ENCODE peak calls at places on chromosome 1, in nine cellular contexts. One of them, this sample, is unnamed.

GRCh38 chr1:155458111-155458510 is 104.5 kb downstream of the ASH1L start:
- DNase-seq in gastrocnemius medialis: no peak
- DNase-seq in tibial nerve: no peak
- DNase-seq in tibial artery: no peak
- DNase-seq in HFF-Myc: no peak
- DNase-seq in fibroblast of lung: no peak
- DNase-seq in Peyer's patch: no peak
- DNase-seq in H1: no peak
- DNase-seq in left ventricle myocardium inferior: no peak
- DNase-seq in this sample: no peak

GRCh38 chr1:93758842-93759515 is 77.3 kb upstream of the BCAR3 start:
- DNase-seq in gastrocnemius medialis: no peak
- DNase-seq in tibial nerve: no peak
- DNase-seq in tibial artery: no peak
- DNase-seq in HFF-Myc: no peak
- DNase-seq in fibroblast of lung: peak
- DNase-seq in Peyer's patch: no peak
- DNase-seq in H1: no peak
- DNase-seq in left ventricle myocardium inferior: no peak
- DNase-seq in this sample: peak

GRCh38 chr1:48071513-48071912 is 74.3 kb upstream of the TRABD2B start:
- DNase-seq in gastrocnemius medialis: no peak
- DNase-seq in tibial nerve: no peak
- DNase-seq in tibial artery: no peak
- DNase-seq in HFF-Myc: no peak
- DNase-seq in fibroblast of lung: no peak
- DNase-seq in Peyer's patch: no peak
- DNase-seq in H1: no peak
- DNase-seq in left ventricle myocardium inferior: no peak
- DNase-seq in this sample: no peak

GRCh38 chr1:186869829-186870228 is 41.1 kb downstream of the PLA2G4A start:
- DNase-seq in gastrocnemius medialis: no peak
- DNase-seq in tibial nerve: no peak
- DNase-seq in tibial artery: no peak
- DNase-seq in HFF-Myc: no peak
- DNase-seq in fibroblast of lung: no peak
- DNase-seq in Peyer's patch: no peak
- DNase-seq in H1: no peak
- DNase-seq in left ventricle myocardium inferior: no peak
- DNase-seq in this sample: no peak

GRCh38 chr1:222546548-222547259 is 1.2 kb downstream of the HHIPL2 start:
- DNase-seq in gastrocnemius medialis: no peak
- DNase-seq in tibial nerve: no peak
- DNase-seq in tibial artery: no peak
- DNase-seq in HFF-Myc: peak
- DNase-seq in fibroblast of lung: peak
- DNase-seq in Peyer's patch: no peak
- DNase-seq in H1: no peak
- DNase-seq in left ventricle myocardium inferior: no peak
- DNase-seq in this sample: peak

GRCh38 chr1:94126651-94127050 is 5.7 kb upstream of the ABCA4 start:
- DNase-seq in gastrocnemius medialis: no peak
- DNase-seq in tibial nerve: no peak
- DNase-seq in tibial artery: no peak
- DNase-seq in HFF-Myc: no peak
- DNase-seq in fibroblast of lung: no peak
- DNase-seq in Peyer's patch: no peak
- DNase-seq in H1: no peak
- DNase-seq in left ventricle myocardium inferior: no peak
- DNase-seq in this sample: no peak

GRCh38 chr1:97603218-97603617 is 317.6 kb downstream of the DPYD start:
- DNase-seq in gastrocnemius medialis: no peak
- DNase-seq in tibial nerve: no peak
- DNase-seq in tibial artery: no peak
- DNase-seq in HFF-Myc: no peak
- DNase-seq in fibroblast of lung: no peak
- DNase-seq in Peyer's patch: no peak
- DNase-seq in H1: no peak
- DNase-seq in left ventricle myocardium inferior: no peak
- DNase-seq in this sample: no peak

GRCh38 chr1:28981170-28981569 is 66.8 kb downstream of the EPB41 start:
- DNase-seq in gastrocnemius medialis: no peak
- DNase-seq in tibial nerve: no peak
- DNase-seq in tibial artery: no peak
- DNase-seq in HFF-Myc: no peak
- DNase-seq in fibroblast of lung: no peak
- DNase-seq in Peyer's patch: no peak
- DNase-seq in H1: no peak
- DNase-seq in left ventricle myocardium inferior: no peak
- DNase-seq in this sample: no peak

GRCh38 chr1:87278791-87279190 is 49.9 kb upstream of the LMO4 start:
- DNase-seq in gastrocnemius medialis: no peak
- DNase-seq in tibial nerve: no peak
- DNase-seq in tibial artery: no peak
- DNase-seq in HFF-Myc: no peak
- DNase-seq in fibroblast of lung: peak
- DNase-seq in Peyer's patch: no peak
- DNase-seq in H1: no peak
- DNase-seq in left ventricle myocardium inferior: no peak
- DNase-seq in this sample: no peak

GRCh38 chr1:116134178-116134773 is 23.1 kb downstream of the MAB21L3 start:
- DNase-seq in gastrocnemius medialis: no peak
- DNase-seq in tibial nerve: no peak
- DNase-seq in tibial artery: no peak
- DNase-seq in HFF-Myc: no peak
- DNase-seq in fibroblast of lung: no peak
- DNase-seq in Peyer's patch: no peak
- DNase-seq in H1: no peak
- DNase-seq in left ventricle myocardium inferior: no peak
- DNase-seq in this sample: no peak

GRCh38 chr1:207619833-207620572 is 24.9 kb upstream of the CR1L start:
- DNase-seq in gastrocnemius medialis: no peak
- DNase-seq in tibial nerve: peak
- DNase-seq in tibial artery: no peak
- DNase-seq in HFF-Myc: peak
- DNase-seq in fibroblast of lung: peak
- DNase-seq in Peyer's patch: no peak
- DNase-seq in H1: no peak
- DNase-seq in left ventricle myocardium inferior: no peak
- DNase-seq in this sample: peak

GRCh38 chr1:60265560-60266535 is 192.3 kb upstream of the C1orf87 start:
- DNase-seq in gastrocnemius medialis: no peak
- DNase-seq in tibial nerve: no peak
- DNase-seq in tibial artery: no peak
- DNase-seq in HFF-Myc: no peak
- DNase-seq in fibroblast of lung: peak
- DNase-seq in Peyer's patch: no peak
- DNase-seq in H1: no peak
- DNase-seq in left ventricle myocardium inferior: no peak
- DNase-seq in this sample: peak

GRCh38 chr1:162970021-162970420 is 99.1 kb upstream of the RGS4 start:
- DNase-seq in gastrocnemius medialis: no peak
- DNase-seq in tibial nerve: no peak
- DNase-seq in tibial artery: no peak
- DNase-seq in HFF-Myc: no peak
- DNase-seq in fibroblast of lung: no peak
- DNase-seq in Peyer's patch: no peak
- DNase-seq in H1: no peak
- DNase-seq in left ventricle myocardium inferior: no peak
- DNase-seq in this sample: no peak

GRCh38 chr1:63124666-63125191 is 197.6 kb upstream of the FOXD3 start:
- DNase-seq in gastrocnemius medialis: no peak
- DNase-seq in tibial nerve: no peak
- DNase-seq in tibial artery: no peak
- DNase-seq in HFF-Myc: peak
- DNase-seq in fibroblast of lung: peak
- DNase-seq in Peyer's patch: no peak
- DNase-seq in H1: no peak
- DNase-seq in left ventricle myocardium inferior: no peak
- DNase-seq in this sample: peak

GRCh38 chr1:54163051-54163450 is 10.3 kb upstream of the CDCP2 start:
- DNase-seq in gastrocnemius medialis: no peak
- DNase-seq in tibial nerve: no peak
- DNase-seq in tibial artery: no peak
- DNase-seq in HFF-Myc: no peak
- DNase-seq in fibroblast of lung: no peak
- DNase-seq in Peyer's patch: no peak
- DNase-seq in H1: no peak
- DNase-seq in left ventricle myocardium inferior: no peak
- DNase-seq in this sample: no peak

DNA sequence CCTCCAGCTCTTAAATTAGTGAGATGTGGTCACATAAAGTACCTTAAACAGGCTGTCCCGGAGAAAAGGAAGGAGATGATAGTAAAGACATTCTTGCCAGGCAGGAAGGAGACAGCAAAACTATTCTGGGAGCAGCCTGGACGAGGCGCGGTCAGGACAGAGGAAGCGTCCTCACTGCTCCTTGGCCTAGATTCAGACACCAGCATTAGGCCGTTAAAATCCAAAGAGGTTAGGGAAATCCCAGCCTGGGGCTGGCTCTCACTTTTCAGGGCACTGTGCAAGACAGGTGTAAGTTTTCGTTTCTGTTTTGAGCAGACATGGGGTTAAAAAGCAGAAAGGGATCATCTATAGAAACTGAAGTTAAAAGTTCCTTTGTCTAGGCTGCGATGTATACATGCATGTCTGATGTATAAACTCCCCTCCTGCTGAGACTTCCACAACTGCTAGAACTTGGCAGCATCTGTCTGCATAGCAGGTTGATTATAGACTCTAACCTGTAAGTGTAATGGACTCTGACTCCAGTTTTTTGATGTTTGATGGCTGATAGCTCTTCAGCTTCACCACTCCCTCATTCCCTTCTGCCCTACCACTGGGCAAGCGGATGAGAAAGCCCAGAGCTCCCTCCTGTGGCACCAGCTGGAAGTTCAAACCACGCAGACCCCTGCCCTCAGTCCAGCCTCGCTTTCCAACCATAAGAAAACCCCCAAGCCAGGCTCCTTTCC is 21.5 kb downstream of the STPG1 start:
- DNase-seq in gastrocnemius medialis: peak
- DNase-seq in tibial nerve: peak
- DNase-seq in tibial artery: peak
- DNase-seq in HFF-Myc: no peak
- DNase-seq in fibroblast of lung: peak
- DNase-seq in Peyer's patch: peak
- DNase-seq in H1: peak
- DNase-seq in left ventricle myocardium inferior: peak
- DNase-seq in this sample: no peak
- H3K4me3 ChIP-seq in gastrocnemius medialis: peak
- H3K4me3 ChIP-seq in tibial nerve: no peak
- H3K4me3 ChIP-seq in tibial artery: no peak
- H3K4me3 ChIP-seq in HFF-Myc: no peak
- H3K4me3 ChIP-seq in fibroblast of lung: no peak
- H3K4me3 ChIP-seq in Peyer's patch: peak
- H3K4me3 ChIP-seq in H1: no peak
- H3K4me3 ChIP-seq in left ventricle myocardium inferior: peak
- H3K4me3 ChIP-seq in this sample: no peak

DNA sequence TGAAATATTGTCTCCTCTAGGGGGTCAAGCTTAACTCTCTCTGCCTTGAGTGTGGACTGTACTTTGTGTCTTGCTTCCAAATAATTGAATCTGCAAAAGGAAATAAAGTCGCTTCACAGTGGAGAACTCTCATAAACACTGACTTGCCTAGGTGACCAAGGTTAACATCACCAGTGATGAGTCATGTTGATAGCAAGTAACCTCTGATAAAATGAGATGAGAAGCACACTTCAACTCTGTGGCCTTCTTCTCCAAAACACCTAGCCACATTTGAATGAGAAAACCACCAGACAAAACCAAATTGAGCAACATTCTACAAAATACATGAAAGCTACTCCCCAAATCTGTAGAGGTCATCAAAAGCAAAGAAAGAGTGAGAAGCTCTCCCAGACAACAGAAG is 37.6 kb downstream of the PDE4B start:
- DNase-seq in gastrocnemius medialis: no peak
- DNase-seq in tibial nerve: no peak
- DNase-seq in tibial artery: no peak
- DNase-seq in HFF-Myc: no peak
- DNase-seq in fibroblast of lung: no peak
- DNase-seq in Peyer's patch: no peak
- DNase-seq in H1: no peak
- DNase-seq in left ventricle myocardium inferior: no peak
- DNase-seq in this sample: no peak
- TF ChIP-seq CTCF in gastrocnemius medialis: no peak
- TF ChIP-seq CTCF in tibial nerve: no peak
- TF ChIP-seq CTCF in tibial artery: no peak
- TF ChIP-seq CTCF in HFF-Myc: no peak
- TF ChIP-seq CTCF in fibroblast of lung: no peak
- TF ChIP-seq CTCF in Peyer's patch: no peak
- TF ChIP-seq CTCF in H1: no peak
- TF ChIP-seq CTCF in left ventricle myocardium inferior: no peak
- TF ChIP-seq CTCF in this sample: no peak

GRCh38 chr1:202106340-202107284 is 16.1 kb upstream of the GPR37L1 start:
- DNase-seq in gastrocnemius medialis: no peak
- DNase-seq in tibial nerve: no peak
- DNase-seq in tibial artery: no peak
- DNase-seq in HFF-Myc: no peak
- DNase-seq in fibroblast of lung: no peak
- DNase-seq in Peyer's patch: no peak
- DNase-seq in H1: no peak
- DNase-seq in left ventricle myocardium inferior: no peak
- DNase-seq in this sample: no peak
- H3K4me3 ChIP-seq in gastrocnemius medialis: no peak
- H3K4me3 ChIP-seq in tibial nerve: no peak
- H3K4me3 ChIP-seq in tibial artery: no peak
- H3K4me3 ChIP-seq in HFF-Myc: no peak
- H3K4me3 ChIP-seq in fibroblast of lung: no peak
- H3K4me3 ChIP-seq in Peyer's patch: no peak
- H3K4me3 ChIP-seq in H1: no peak
- H3K4me3 ChIP-seq in left ventricle myocardium inferior: no peak
- H3K4me3 ChIP-seq in this sample: no peak

GRCh38 chr1:37958690-37959089 is 11.8 kb upstream of the INPP5B start:
- DNase-seq in gastrocnemius medialis: no peak
- DNase-seq in tibial nerve: no peak
- DNase-seq in tibial artery: no peak
- DNase-seq in HFF-Myc: no peak
- DNase-seq in fibroblast of lung: peak
- DNase-seq in Peyer's patch: no peak
- DNase-seq in H1: no peak
- DNase-seq in left ventricle myocardium inferior: no peak
- DNase-seq in this sample: peak

GRCh38 chr1:37952738-37953137 is 5.9 kb upstream of the INPP5B start:
- DNase-seq in gastrocnemius medialis: no peak
- DNase-seq in tibial nerve: no peak
- DNase-seq in tibial artery: no peak
- DNase-seq in HFF-Myc: no peak
- DNase-seq in fibroblast of lung: no peak
- DNase-seq in Peyer's patch: no peak
- DNase-seq in H1: no peak
- DNase-seq in left ventricle myocardium inferior: no peak
- DNase-seq in this sample: no peak

GRCh38 chr1:37951041-37951782 is 4.4 kb upstream of the INPP5B start:
- DNase-seq in gastrocnemius medialis: no peak
- DNase-seq in tibial nerve: no peak
- DNase-seq in tibial artery: no peak
- DNase-seq in HFF-Myc: no peak
- DNase-seq in fibroblast of lung: no peak
- DNase-seq in Peyer's patch: no peak
- DNase-seq in H1: no peak
- DNase-seq in left ventricle myocardium inferior: no peak
- DNase-seq in this sample: no peak

GRCh38 chr1:37951783-37952624 is 5.2 kb upstream of the INPP5B start:
- DNase-seq in gastrocnemius medialis: no peak
- DNase-seq in tibial nerve: no peak
- DNase-seq in tibial artery: no peak
- DNase-seq in HFF-Myc: no peak
- DNase-seq in fibroblast of lung: no peak
- DNase-seq in Peyer's patch: no peak
- DNase-seq in H1: no peak
- DNase-seq in left ventricle myocardium inferior: no peak
- DNase-seq in this sample: no peak

GRCh38 chr1:37954316-37954971 is 7.6 kb upstream of the INPP5B start:
- DNase-seq in gastrocnemius medialis: peak
- DNase-seq in tibial nerve: no peak
- DNase-seq in tibial artery: no peak
- DNase-seq in HFF-Myc: no peak
- DNase-seq in fibroblast of lung: no peak
- DNase-seq in Peyer's patch: no peak
- DNase-seq in H1: no peak
- DNase-seq in left ventricle myocardium inferior: no peak
- DNase-seq in this sample: no peak
- TF ChIP-seq CTCF in gastrocnemius medialis: no peak
- TF ChIP-seq CTCF in tibial nerve: no peak
- TF ChIP-seq CTCF in tibial artery: no peak
- TF ChIP-seq CTCF in HFF-Myc: no peak
- TF ChIP-seq CTCF in fibroblast of lung: no peak
- TF ChIP-seq CTCF in Peyer's patch: no peak
- TF ChIP-seq CTCF in H1: peak
- TF ChIP-seq CTCF in left ventricle myocardium inferior: no peak
- TF ChIP-seq CTCF in this sample: no peak